ENCODE peak calls at places on chromosomes 12 and 14, in six cellular contexts. One of them, this sample, is unnamed.

GRCh38 chr14:34029921-34030334 is 79.1 kb upstream of the EGLN3 start:
- DNase-seq in SK-N-SH: no peak
- DNase-seq in HCT116: no peak
- DNase-seq in HepG2: no peak
- DNase-seq in H1: peak
- DNase-seq in GM12878: no peak
- DNase-seq in this sample: no peak

GRCh38 chr14:100887728-100888335 is 15.7 kb downstream of the RTL1 start:
- DNase-seq in HepG2: no peak
- DNase-seq in GM12878: no peak
- DNase-seq in H1: no peak
- DNase-seq in HCT116: no peak
- DNase-seq in SK-N-SH: no peak
- DNase-seq in this sample: no peak

GRCh38 chr12:3533703-3534386 is 42.8 kb downstream of the PRMT8 start:
- DNase-seq in GM12878: no peak
- DNase-seq in SK-N-SH: peak
- DNase-seq in HepG2: no peak
- DNase-seq in HCT116: no peak
- DNase-seq in H1: peak
- DNase-seq in this sample: peak

GRCh38 chr14:76376409-76376877 is 506 bp downstream of the ESRRB start:
- DNase-seq in HepG2: no peak
- DNase-seq in HCT116: no peak
- DNase-seq in SK-N-SH: no peak
- DNase-seq in GM12878: no peak
- DNase-seq in H1: no peak
- DNase-seq in this sample: no peak

GRCh38 chr14:32382704-32383103 is 53.6 kb downstream of the AKAP6 start:
- DNase-seq in GM12878: no peak
- DNase-seq in H1: no peak
- DNase-seq in HepG2: no peak
- DNase-seq in HCT116: no peak
- DNase-seq in SK-N-SH: peak
- DNase-seq in this sample: no peak

GRCh38 chr12:49524660-49525324 is 14.0 kb upstream of the KCNH3 start:
- DNase-seq in H1: no peak
- DNase-seq in HCT116: no peak
- DNase-seq in GM12878: no peak
- DNase-seq in HepG2: no peak
- DNase-seq in SK-N-SH: no peak
- DNase-seq in this sample: no peak

GRCh38 chr12:19792028-19792427 is 352.7 kb downstream of the AEBP2 start:
- DNase-seq in HepG2: no peak
- DNase-seq in GM12878: no peak
- DNase-seq in HCT116: no peak
- DNase-seq in H1: no peak
- DNase-seq in SK-N-SH: no peak
- DNase-seq in this sample: no peak

GRCh38 chr14:80930095-80930494 is 11.4 kb downstream of the CEP128 start:
- DNase-seq in H1: no peak
- DNase-seq in HCT116: no peak
- DNase-seq in SK-N-SH: no peak
- DNase-seq in GM12878: no peak
- DNase-seq in HepG2: no peak
- DNase-seq in this sample: no peak

GRCh38 chr14:71918955-71919354 is 13.3 kb upstream of the RGS6 start:
- DNase-seq in HepG2: no peak
- DNase-seq in SK-N-SH: no peak
- DNase-seq in H1: peak
- DNase-seq in GM12878: no peak
- DNase-seq in HCT116: no peak
- DNase-seq in this sample: no peak

GRCh38 chr12:117903441-117903840 is 65.3 kb downstream of the KSR2 start:
- DNase-seq in HCT116: no peak
- DNase-seq in GM12878: no peak
- DNase-seq in HepG2: no peak
- DNase-seq in SK-N-SH: no peak
- DNase-seq in H1: no peak
- DNase-seq in this sample: no peak

DNA sequence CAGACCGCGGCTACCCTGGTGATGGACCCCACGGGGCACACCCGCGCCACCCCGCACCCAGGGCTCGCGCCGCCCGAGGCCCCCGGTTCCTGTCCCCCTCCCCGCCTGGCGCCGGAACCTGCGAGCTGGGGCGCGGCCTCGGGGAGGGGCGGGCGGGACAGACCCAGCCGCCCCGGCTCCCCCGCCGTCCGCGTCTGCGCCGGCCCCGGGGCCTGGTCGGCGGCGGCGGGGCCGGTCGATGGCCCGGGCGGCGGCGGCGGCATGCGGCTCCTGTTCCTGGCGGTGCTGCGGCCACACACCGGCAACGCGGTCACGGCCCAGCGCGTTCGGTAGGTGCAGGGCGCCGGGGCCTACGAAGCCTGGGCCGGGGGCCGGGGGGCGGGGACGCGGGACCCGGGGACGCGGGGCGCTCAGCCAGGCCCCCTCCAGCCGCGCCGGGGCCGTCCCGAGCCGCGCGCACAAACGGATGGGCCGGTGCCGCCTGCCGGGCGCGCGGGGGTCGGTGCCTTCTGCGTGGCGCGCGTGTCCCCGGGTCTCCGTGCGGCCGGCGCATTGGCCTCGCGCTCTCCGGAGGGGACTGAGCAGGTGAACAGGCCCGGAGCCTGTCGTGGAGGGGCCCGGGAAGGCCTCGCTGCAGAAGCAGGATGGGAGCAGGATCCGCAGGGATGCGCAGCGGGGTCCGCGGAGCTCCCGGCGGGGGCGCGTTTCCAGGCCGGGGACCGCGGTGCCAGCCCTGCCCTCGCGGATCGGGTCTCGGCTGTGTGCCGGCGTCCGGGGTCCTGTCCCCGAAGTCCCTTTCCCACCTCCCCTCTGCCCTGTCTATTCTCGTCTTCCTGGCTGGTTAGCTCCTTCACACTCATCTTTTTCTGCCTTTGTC is at the start of gene GLT1D1:
- DNase-seq in GM12878: no peak
- DNase-seq in HepG2: no peak
- DNase-seq in H1: peak
- DNase-seq in SK-N-SH: peak
- DNase-seq in HCT116: no peak
- DNase-seq in this sample: no peak
- TF ChIP-seq JUND in GM12878: no peak
- TF ChIP-seq JUND in HepG2: no peak
- TF ChIP-seq JUND in H1: no peak
- TF ChIP-seq JUND in SK-N-SH: no peak
- TF ChIP-seq JUND in HCT116: no peak
- TF ChIP-seq JUND in this sample: no peak

GRCh38 chr12:96223411-96224218 is 29.4 kb downstream of the ELK3 start:
- DNase-seq in HepG2: no peak
- DNase-seq in GM12878: no peak
- DNase-seq in H1: no peak
- DNase-seq in SK-N-SH: no peak
- DNase-seq in HCT116: no peak
- DNase-seq in this sample: no peak
- TF ChIP-seq JUND in HepG2: no peak
- TF ChIP-seq JUND in GM12878: no peak
- TF ChIP-seq JUND in H1: no peak
- TF ChIP-seq JUND in SK-N-SH: no peak
- TF ChIP-seq JUND in HCT116: no peak
- TF ChIP-seq JUND in this sample: no peak

GRCh38 chr12:124296295-124296915 is 1.5 kb downstream of the RFLNA start:
- DNase-seq in SK-N-SH: peak
- DNase-seq in HCT116: no peak
- DNase-seq in GM12878: no peak
- DNase-seq in HepG2: no peak
- DNase-seq in H1: no peak
- DNase-seq in this sample: no peak
- TF ChIP-seq JUND in SK-N-SH: no peak
- TF ChIP-seq JUND in HCT116: no peak
- TF ChIP-seq JUND in GM12878: no peak
- TF ChIP-seq JUND in HepG2: no peak
- TF ChIP-seq JUND in H1: no peak
- TF ChIP-seq JUND in this sample: no peak

GRCh38 chr12:88578274-88578673 is 2.0 kb downstream of the KITLG start:
- DNase-seq in H1: no peak
- DNase-seq in GM12878: no peak
- DNase-seq in HCT116: no peak
- DNase-seq in HepG2: peak
- DNase-seq in SK-N-SH: no peak
- DNase-seq in this sample: no peak

GRCh38 chr12:88578821-88579518 is 1.3 kb downstream of the KITLG start:
- DNase-seq in H1: peak
- DNase-seq in HepG2: peak
- DNase-seq in GM12878: no peak
- DNase-seq in SK-N-SH: peak
- DNase-seq in HCT116: no peak
- DNase-seq in this sample: peak

GRCh38 chr12:88579572-88579940 is 715 bp downstream of the KITLG start:
- DNase-seq in GM12878: no peak
- DNase-seq in H1: peak
- DNase-seq in HepG2: no peak
- DNase-seq in SK-N-SH: peak
- DNase-seq in HCT116: no peak
- DNase-seq in this sample: peak

GRCh38 chr12:88577537-88577936 is 2.7 kb downstream of the KITLG start:
- DNase-seq in HCT116: peak
- DNase-seq in SK-N-SH: no peak
- DNase-seq in GM12878: no peak
- DNase-seq in HepG2: no peak
- DNase-seq in H1: no peak
- DNase-seq in this sample: peak

GRCh38 chr12:88579941-88580871 is at the start of gene KITLG:
- DNase-seq in HepG2: peak
- DNase-seq in H1: peak
- DNase-seq in GM12878: no peak
- DNase-seq in HCT116: peak
- DNase-seq in SK-N-SH: peak
- DNase-seq in this sample: peak
- TF ChIP-seq JUND in HepG2: no peak
- TF ChIP-seq JUND in H1: no peak
- TF ChIP-seq JUND in GM12878: no peak
- TF ChIP-seq JUND in HCT116: no peak
- TF ChIP-seq JUND in SK-N-SH: no peak
- TF ChIP-seq JUND in this sample: no peak

DNA sequence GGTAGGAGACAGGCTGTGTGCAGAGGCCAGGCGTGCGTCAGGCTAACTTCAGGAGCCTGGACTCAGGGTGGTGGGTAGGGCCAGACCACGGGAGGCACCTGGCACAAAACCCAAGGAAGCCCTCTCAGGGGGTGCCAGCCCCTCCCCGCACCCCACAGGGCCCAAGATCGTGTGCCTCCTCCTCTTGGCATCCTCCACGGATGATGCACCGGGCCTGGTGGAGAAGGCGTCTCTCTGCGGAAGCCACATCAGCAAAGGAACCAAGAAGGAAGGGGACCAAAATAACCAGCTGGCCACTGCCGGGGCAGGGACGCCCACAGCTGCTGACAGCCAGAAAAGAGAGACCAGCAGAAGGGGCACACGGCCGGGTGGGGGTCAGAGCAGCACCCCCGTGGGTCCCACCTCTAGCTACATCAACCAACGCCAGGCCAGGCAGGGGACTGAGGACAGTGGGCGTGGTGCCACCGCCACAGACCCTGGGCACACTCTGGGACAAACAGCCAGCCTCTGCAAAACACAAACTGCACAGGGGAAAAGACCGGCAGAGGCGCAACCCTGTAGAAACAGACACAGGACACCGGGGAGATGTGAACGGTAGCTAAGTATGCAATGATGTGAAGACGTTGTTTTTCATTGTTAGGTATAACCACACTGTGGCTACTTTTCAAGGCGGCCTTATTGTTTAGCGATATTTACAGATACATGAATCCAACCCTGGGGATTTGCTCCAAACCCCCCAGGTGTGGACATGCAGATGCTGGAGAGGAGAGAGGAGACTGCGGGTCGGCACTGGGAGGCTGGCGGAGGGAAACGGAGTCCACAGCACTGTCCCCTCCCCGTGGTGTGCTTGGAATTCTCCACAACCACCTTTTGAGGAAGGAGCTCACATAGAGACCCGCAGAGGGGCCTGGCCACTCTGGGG is 26.1 kb upstream of the C14orf180 start:
- DNase-seq in HepG2: no peak
- DNase-seq in H1: no peak
- DNase-seq in SK-N-SH: peak
- DNase-seq in GM12878: no peak
- DNase-seq in HCT116: no peak
- DNase-seq in this sample: no peak
- TF ChIP-seq JUND in HepG2: no peak
- TF ChIP-seq JUND in H1: no peak
- TF ChIP-seq JUND in SK-N-SH: no peak
- TF ChIP-seq JUND in GM12878: no peak
- TF ChIP-seq JUND in HCT116: no peak
- TF ChIP-seq JUND in this sample: no peak